ENCODE peak calls at places on chromosomes 1 and 21, in ten cellular contexts. One of them, this sample, is unnamed.

GRCh38 chr21:33374080-33374873 is 28.9 kb upstream of the IFNGR2 start:
- DNase-seq in anterior cingulate cortex: peak; percentile 8
- DNase-seq in stimulated activated CD4-positive, alpha-beta T cell treated with anti-CD3 and anti-CD28 coated beads, Interleukin-1b, Interleukin-23, amount 100 ng/mL, for 4 hours: peak; percentile 47
- DNase-seq in central memory CD8-positive, alpha-beta T cell: no peak
- DNase-seq in AML-193: peak; percentile 83
- DNase-seq in activated CD8-positive, alpha-beta memory T cell treated with anti-CD3 and anti-CD28 coated beads for 48 hours: no peak
- DNase-seq in CD8-positive, alpha-beta memory T cell: peak; percentile 29
- DNase-seq in activated effector memory CD4-positive, alpha-beta T cell treated with Interleukin-2 at 50 U/mL for 16 hours: peak; percentile 41
- DNase-seq in mammary epithelial cell: peak; percentile 55
- DNase-seq in KG1: peak; percentile 78
- DNase-seq in this sample: peak; percentile 27

GRCh38 chr1:22326372-22326915 is 125.2 kb upstream of the ZBTB40 start:
- DNase-seq in anterior cingulate cortex: no peak
- DNase-seq in stimulated activated CD4-positive, alpha-beta T cell treated with anti-CD3 and anti-CD28 coated beads, Interleukin-1b, Interleukin-23, amount 100 ng/mL, for 4 hours: no peak
- DNase-seq in central memory CD8-positive, alpha-beta T cell: no peak
- DNase-seq in AML-193: no peak
- DNase-seq in activated CD8-positive, alpha-beta memory T cell treated with anti-CD3 and anti-CD28 coated beads for 48 hours: no peak
- DNase-seq in CD8-positive, alpha-beta memory T cell: no peak
- DNase-seq in activated effector memory CD4-positive, alpha-beta T cell treated with Interleukin-2 at 50 U/mL for 16 hours: no peak
- DNase-seq in mammary epithelial cell: no peak
- DNase-seq in KG1: no peak
- DNase-seq in this sample: no peak

GRCh38 chr1:52365091-52365745 is 787 bp downstream of the CC2D1B start:
- DNase-seq in anterior cingulate cortex: peak; percentile 47
- DNase-seq in stimulated activated CD4-positive, alpha-beta T cell treated with anti-CD3 and anti-CD28 coated beads, Interleukin-1b, Interleukin-23, amount 100 ng/mL, for 4 hours: no peak
- DNase-seq in central memory CD8-positive, alpha-beta T cell: no peak
- DNase-seq in AML-193: peak; percentile 18
- DNase-seq in activated CD8-positive, alpha-beta memory T cell treated with anti-CD3 and anti-CD28 coated beads for 48 hours: peak; percentile 30
- DNase-seq in CD8-positive, alpha-beta memory T cell: peak; percentile 10
- DNase-seq in activated effector memory CD4-positive, alpha-beta T cell treated with Interleukin-2 at 50 U/mL for 16 hours: no peak
- DNase-seq in mammary epithelial cell: peak; percentile 63
- DNase-seq in KG1: no peak
- DNase-seq in this sample: no peak

GRCh38 chr1:30218438-30218837 is 504.9 kb downstream of the MATN1 start:
- DNase-seq in anterior cingulate cortex: no peak
- DNase-seq in stimulated activated CD4-positive, alpha-beta T cell treated with anti-CD3 and anti-CD28 coated beads, Interleukin-1b, Interleukin-23, amount 100 ng/mL, for 4 hours: no peak
- DNase-seq in central memory CD8-positive, alpha-beta T cell: no peak
- DNase-seq in AML-193: no peak
- DNase-seq in activated CD8-positive, alpha-beta memory T cell treated with anti-CD3 and anti-CD28 coated beads for 48 hours: no peak
- DNase-seq in CD8-positive, alpha-beta memory T cell: no peak
- DNase-seq in activated effector memory CD4-positive, alpha-beta T cell treated with Interleukin-2 at 50 U/mL for 16 hours: no peak
- DNase-seq in mammary epithelial cell: no peak
- DNase-seq in KG1: no peak
- DNase-seq in this sample: no peak

GRCh38 chr21:45226540-45227326 is 61.0 kb downstream of the POFUT2 start:
- DNase-seq in anterior cingulate cortex: no peak
- DNase-seq in stimulated activated CD4-positive, alpha-beta T cell treated with anti-CD3 and anti-CD28 coated beads, Interleukin-1b, Interleukin-23, amount 100 ng/mL, for 4 hours: no peak
- DNase-seq in central memory CD8-positive, alpha-beta T cell: peak; percentile 59
- DNase-seq in AML-193: no peak
- DNase-seq in activated CD8-positive, alpha-beta memory T cell treated with anti-CD3 and anti-CD28 coated beads for 48 hours: no peak
- DNase-seq in CD8-positive, alpha-beta memory T cell: peak; percentile 28
- DNase-seq in activated effector memory CD4-positive, alpha-beta T cell treated with Interleukin-2 at 50 U/mL for 16 hours: no peak
- DNase-seq in mammary epithelial cell: peak; percentile 41
- DNase-seq in KG1: no peak
- DNase-seq in this sample: no peak

GRCh38 chr1:110829955-110830553 is 42.9 kb upstream of the CD53 start:
- DNase-seq in anterior cingulate cortex: no peak
- DNase-seq in stimulated activated CD4-positive, alpha-beta T cell treated with anti-CD3 and anti-CD28 coated beads, Interleukin-1b, Interleukin-23, amount 100 ng/mL, for 4 hours: no peak
- DNase-seq in central memory CD8-positive, alpha-beta T cell: peak; percentile 11
- DNase-seq in AML-193: peak; percentile 8
- DNase-seq in activated CD8-positive, alpha-beta memory T cell treated with anti-CD3 and anti-CD28 coated beads for 48 hours: no peak
- DNase-seq in CD8-positive, alpha-beta memory T cell: no peak
- DNase-seq in activated effector memory CD4-positive, alpha-beta T cell treated with Interleukin-2 at 50 U/mL for 16 hours: no peak
- DNase-seq in mammary epithelial cell: peak; percentile 29
- DNase-seq in KG1: peak; percentile 2
- DNase-seq in this sample: no peak

GRCh38 chr1:66275601-66276023 is 258.3 kb upstream of the SGIP1 start:
- DNase-seq in anterior cingulate cortex: peak; percentile 41
- DNase-seq in stimulated activated CD4-positive, alpha-beta T cell treated with anti-CD3 and anti-CD28 coated beads, Interleukin-1b, Interleukin-23, amount 100 ng/mL, for 4 hours: no peak
- DNase-seq in central memory CD8-positive, alpha-beta T cell: no peak
- DNase-seq in AML-193: no peak
- DNase-seq in activated CD8-positive, alpha-beta memory T cell treated with anti-CD3 and anti-CD28 coated beads for 48 hours: no peak
- DNase-seq in CD8-positive, alpha-beta memory T cell: no peak
- DNase-seq in activated effector memory CD4-positive, alpha-beta T cell treated with Interleukin-2 at 50 U/mL for 16 hours: no peak
- DNase-seq in mammary epithelial cell: no peak
- DNase-seq in KG1: no peak
- DNase-seq in this sample: no peak

GRCh38 chr1:72419229-72419628 is 136.9 kb upstream of the NEGR1 start:
- DNase-seq in anterior cingulate cortex: no peak
- DNase-seq in stimulated activated CD4-positive, alpha-beta T cell treated with anti-CD3 and anti-CD28 coated beads, Interleukin-1b, Interleukin-23, amount 100 ng/mL, for 4 hours: no peak
- DNase-seq in central memory CD8-positive, alpha-beta T cell: no peak
- DNase-seq in AML-193: no peak
- DNase-seq in activated CD8-positive, alpha-beta memory T cell treated with anti-CD3 and anti-CD28 coated beads for 48 hours: no peak
- DNase-seq in CD8-positive, alpha-beta memory T cell: no peak
- DNase-seq in activated effector memory CD4-positive, alpha-beta T cell treated with Interleukin-2 at 50 U/mL for 16 hours: no peak
- DNase-seq in mammary epithelial cell: no peak
- DNase-seq in KG1: no peak
- DNase-seq in this sample: no peak

GRCh38 chr1:205481629-205482071 is 22.8 kb upstream of the CDK18 start:
- DNase-seq in anterior cingulate cortex: no peak
- DNase-seq in stimulated activated CD4-positive, alpha-beta T cell treated with anti-CD3 and anti-CD28 coated beads, Interleukin-1b, Interleukin-23, amount 100 ng/mL, for 4 hours: no peak
- DNase-seq in central memory CD8-positive, alpha-beta T cell: peak; percentile 16
- DNase-seq in AML-193: no peak
- DNase-seq in activated CD8-positive, alpha-beta memory T cell treated with anti-CD3 and anti-CD28 coated beads for 48 hours: no peak
- DNase-seq in CD8-positive, alpha-beta memory T cell: peak; percentile 55
- DNase-seq in activated effector memory CD4-positive, alpha-beta T cell treated with Interleukin-2 at 50 U/mL for 16 hours: no peak
- DNase-seq in mammary epithelial cell: peak; percentile 75
- DNase-seq in KG1: no peak
- DNase-seq in this sample: no peak